ENCODE peak calls at places on chromosome 14, in six cellular contexts. B, D, C, X, M and A are unnamed samples.
A peak's percentile ranks its signal among the peaks of the same experiment; 100 is the strongest.

GRCh38 chr14:103014466-103015319 is 42.7 kb downstream of the CDC42BPB start:
- DNase-seq in B (no peak), X (no peak), D (no peak), C (no peak), M (peak; percentile 35), A (no peak)

GRCh38 chr14:101118746-101119610 is 215.5 kb upstream of the RTL1 start:
- DNase-seq in D (no peak), C (no peak), M (no peak), X (no peak), B (no peak), A (no peak)

GRCh38 chr14:102088012-102088792 is 1.4 kb upstream of the HSP90AA1 start:
- DNase-seq in X (peak; percentile 81), C (peak; percentile 30), B (peak; percentile 56), M (no peak), D (no peak), A (peak; percentile 48)

GRCh38 chr14:101809671-101810514 is 48.4 kb downstream of the PPP2R5C start:
- DNase-seq in M (peak; percentile 87), B (peak; percentile 91), C (peak; percentile 82), X (peak; percentile 81), D (peak; percentile 91), A (peak; percentile 88)

GRCh38 chr14:68501621-68502052 is 291.2 kb downstream of the ZFP36L1 start:
- DNase-seq in C (no peak), M (no peak), X (no peak), B (no peak), D (no peak), A (no peak)

GRCh38 chr14:88993946-88994345 is 169.5 kb downstream of the TTC8 start:
- DNase-seq in C (no peak), X (no peak), D (no peak), M (no peak), B (no peak), A (no peak)

GRCh38 chr14:76768201-76768656 is 7.0 kb downstream of the VASH1 start:
- DNase-seq in X (peak; percentile 78), M (peak; percentile 10), B (peak; percentile 31), C (peak; percentile 88), D (no peak), A (peak; percentile 54)

GRCh38 chr14:65502676-65503124 is 90.2 kb downstream of the FUT8 start:
- DNase-seq in M (no peak), B (no peak), D (peak; percentile 3), C (no peak), X (no peak), A (no peak)

GRCh38 chr14:76193696-76194095 is 42.0 kb downstream of the GPATCH2L start:
- DNase-seq in C (no peak), X (no peak), D (no peak), B (no peak), M (no peak), A (no peak)

GRCh38 chr14:105042813-105043212 is 21.9 kb upstream of the CDCA4 start:
- DNase-seq in D (no peak), C (no peak), M (no peak), B (no peak), X (no peak), A (no peak)

GRCh38 chr14:52824479-52824878 is 33.1 kb upstream of the GNPNAT1 start:
- DNase-seq in X (no peak), B (no peak), D (no peak), C (no peak), M (no peak), A (no peak)

GRCh38 chr14:66141733-66142132 is 344.4 kb upstream of the CCDC196 start:
- DNase-seq in D (no peak), M (no peak), C (no peak), B (no peak), X (no peak), A (no peak)

GRCh38 chr14:55850803-55851202 is 267.4 kb upstream of the PELI2 start:
- DNase-seq in B (no peak), D (no peak), M (no peak), X (no peak), C (no peak), A (no peak)

GRCh38 chr14:73743431-73743931 is 29.3 kb upstream of the PNMA1 start:
- DNase-seq in D (no peak), C (peak; percentile 56), B (peak; percentile 60), M (no peak), X (no peak), A (peak; percentile 47)

GRCh38 chr14:61334197-61334701 is 12.9 kb downstream of the PRKCH start:
- DNase-seq in B (peak; percentile 52), X (peak; percentile 55), M (no peak), C (no peak), D (no peak), A (no peak)

GRCh38 chr14:102819176-102819628 is 42.0 kb downstream of the TRAF3 start:
- DNase-seq in M (no peak), B (peak; percentile 20), D (no peak), X (peak; percentile 89), C (peak; percentile 25), A (no peak)

GRCh38 chr14:101937926-101938767 is 26.2 kb upstream of the DYNC1H1 start:
- DNase-seq in M (no peak), X (no peak), B (no peak), C (no peak), D (no peak), A (no peak)

GRCh38 chr14:23077962-23078361 is 17.0 kb downstream of the ACIN1 start:
- DNase-seq in X (no peak), B (no peak), M (no peak), D (no peak), C (no peak), A (no peak)

GRCh38 chr14:96037891-96038557 is 1.1 kb upstream of the C14orf132 start:
- DNase-seq in C (no peak), M (no peak), B (no peak), D (peak; percentile 74), X (no peak), A (no peak)

GRCh38 chr14:25041898-25042297 is 8.0 kb downstream of the STXBP6 start:
- DNase-seq in B (no peak), C (no peak), D (no peak), X (no peak), M (peak; percentile 10), A (no peak)

GRCh38 chr14:103899833-103900232 is 28.4 kb upstream of the TDRD9 start:
- DNase-seq in M (no peak), D (no peak), B (no peak), X (no peak), C (no peak), A (no peak)

GRCh38 chr14:20848955-20849570 is 42.1 kb upstream of the RNASE3 start:
- DNase-seq in X (no peak), M (no peak), D (no peak), B (no peak), C (no peak), A (no peak)

GRCh38 chr14:68574906-68575305 is 218.0 kb downstream of the ZFP36L1 start:
- DNase-seq in C (no peak), M (no peak), X (no peak), B (no peak), D (no peak), A (no peak)

GRCh38 chr14:85576848-85577541 is 47.1 kb downstream of the FLRT2 start:
- DNase-seq in X (no peak), D (no peak), B (no peak), C (no peak), M (no peak), A (no peak)

GRCh38 chr14:73325630-73326299 is 88.5 kb downstream of the PAPLN start:
- DNase-seq in X (no peak), D (no peak), C (no peak), M (no peak), B (peak; percentile 22), A (no peak)

GRCh38 chr14:104749111-104749649 is 3.8 kb upstream of the SIVA1 start:
- DNase-seq in M (no peak), D (no peak), C (no peak), B (no peak), X (no peak), A (no peak)

GRCh38 chr14:28243600-28243999 is 523.0 kb upstream of the FOXG1 start:
- DNase-seq in C (no peak), M (no peak), D (no peak), B (no peak), X (no peak), A (no peak)

GRCh38 chr14:104887623-104888488 is 22.8 kb downstream of the CEP170B start:
- DNase-seq in M (no peak), B (no peak), X (no peak), C (no peak), D (no peak), A (no peak)

GRCh38 chr14:105055736-105056302 is 9.4 kb downstream of the GPR132 start:
- DNase-seq in C (no peak), X (no peak), B (no peak), M (no peak), D (no peak), A (no peak)

GRCh38 chr14:30656190-30656632 is 34.1 kb downstream of the SCFD1 start:
- DNase-seq in B (peak; percentile 15), M (peak; percentile 14), C (no peak), D (peak; percentile 15), X (no peak), A (peak; percentile 35)

GRCh38 chr14:56087824-56088571 is 30.2 kb upstream of the PELI2 start:
- DNase-seq in X (no peak), D (no peak), B (no peak), M (no peak), C (no peak), A (no peak)

GRCh38 chr14:62146014-62146413 is 383.8 kb downstream of the SNAPC1 start:
- DNase-seq in B (no peak), M (no peak), X (no peak), C (no peak), D (no peak), A (no peak)

GRCh38 chr14:102227184-102227964 is 77.6 kb downstream of the MOK start:
- DNase-seq in B (no peak), C (no peak), D (no peak), M (no peak), X (no peak), A (no peak)

GRCh38 chr14:99377951-99378350 is 102.7 kb downstream of the SETD3 start:
- DNase-seq in B (no peak), M (no peak), X (no peak), C (no peak), D (no peak), A (no peak)